ENCODE peak calls at places on chromosomes 13 and 19, in four cellular contexts. L, S, B and G are unnamed samples.

GRCh38 chr19:55147408-55148251 is 1.4 kb downstream of the TNNT1 start:
- DNase-seq in S (peak), L (no peak), B (no peak), G (peak)

GRCh38 chr19:6238643-6239281 is 41.0 kb downstream of the MLLT1 start:
- DNase-seq in L (no peak), B (no peak), S (no peak), G (no peak)

GRCh38 chr13:51148952-51149573 is 38.0 kb upstream of the C13orf42 start:
- DNase-seq in B (no peak), L (peak), S (no peak), G (no peak)

GRCh38 chr13:107642841-107643240 is 572.5 kb downstream of the LIG4 start:
- DNase-seq in B (no peak), L (no peak), S (no peak), G (no peak)

GRCh38 chr13:50319603-50320296 is 304.5 kb downstream of the KCNRG start:
- DNase-seq in B (no peak), L (no peak), S (no peak), G (peak)

GRCh38 chr13:71240906-71241305 is 626.1 kb downstream of the DACH1 start:
- DNase-seq in S (no peak), L (no peak), B (no peak), G (no peak)

GRCh38 chr19:23802290-23802689 is 43.6 kb upstream of the ZNF681 start:
- DNase-seq in L (no peak), B (no peak), S (no peak), G (no peak)

GRCh38 chr13:19957320-19958118 is 1.0 kb upstream of the ZMYM2 start:
- DNase-seq in B (peak), S (peak), L (no peak), G (no peak)

GRCh38 chr13:43107780-43108179 is 84.4 kb downstream of the DNAJC15 start:
- DNase-seq in B (no peak), S (no peak), L (no peak), G (no peak)

GRCh38 chr19:1000095-1000494 is at the start of gene GRIN3B:
- DNase-seq in S (peak), B (no peak), L (peak), G (peak)

GRCh38 chr13:111604087-111604486 is 283.6 kb downstream of the TEX29 start:
- DNase-seq in L (no peak), S (peak), B (no peak), G (no peak)

GRCh38 chr19:44003461-44004134 is 841 bp downstream of the ZNF230 start:
- DNase-seq in L (no peak), S (peak), B (no peak), G (peak)

GRCh38 chr19:13975870-13976269 is 23.6 kb downstream of the DCAF15 start:
- DNase-seq in B (no peak), S (no peak), L (no peak), G (no peak)

GRCh38 chr19:33098023-33098652 is 17.2 kb downstream of the GPATCH1 start:
- DNase-seq in S (no peak), L (no peak), B (no peak), G (no peak)

GRCh38 chr19:9792191-9793050 is 23.9 kb upstream of the ZNF846 start:
- DNase-seq in L (no peak), S (peak), B (peak), G (peak)

GRCh38 chr13:44128522-44128921 is 245.1 kb upstream of the SERP2 start:
- DNase-seq in B (no peak), L (no peak), S (no peak), G (no peak)

GRCh38 chr13:21402586-21403307 is 56.4 kb downstream of the ZDHHC20 start:
- DNase-seq in S (no peak), B (no peak), L (peak), G (no peak)

GRCh38 chr13:29162638-29163037 is 342.5 kb downstream of the MTUS2 start:
- DNase-seq in L (no peak), B (no peak), S (no peak), G (peak)

GRCh38 chr13:26872444-26873173 is 112.0 kb upstream of the GPR12 start:
- DNase-seq in S (peak), B (no peak), L (peak), G (peak)
- TF ChIP-seq CTCF in S (peak), B (peak), L (peak), G (peak)

DNA sequence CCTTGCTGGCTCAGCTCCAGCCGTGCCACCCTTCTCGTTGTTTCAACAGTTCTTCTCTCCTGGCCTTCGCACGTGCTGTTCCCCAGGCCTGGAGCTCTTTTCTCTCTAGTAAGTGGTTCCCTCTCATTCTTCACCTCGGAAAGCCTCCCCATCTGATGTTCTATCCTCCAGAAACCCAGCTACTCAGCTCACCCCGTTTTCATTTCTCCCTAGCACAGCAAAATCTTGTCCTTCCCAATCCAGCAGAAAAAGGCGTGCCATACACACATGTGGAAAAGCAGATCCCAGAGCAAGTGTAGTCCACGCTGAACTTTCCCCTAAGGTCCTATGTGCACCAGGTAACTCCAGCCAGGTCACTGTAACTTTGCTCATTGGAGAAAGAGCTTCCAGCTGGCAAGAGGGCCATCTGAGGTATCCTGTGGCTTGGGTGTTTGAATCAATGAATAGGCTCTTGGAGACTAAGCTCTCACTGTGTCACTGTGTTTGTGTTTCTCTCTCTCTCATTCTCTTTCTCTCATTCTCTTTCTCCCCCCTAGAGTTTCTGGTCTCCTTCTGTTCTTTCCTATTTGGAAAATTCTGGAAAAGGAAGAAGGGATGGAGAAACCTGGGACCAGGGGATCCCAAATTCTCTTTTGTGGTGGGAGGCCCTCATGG is 49.0 kb downstream of the COLGALT1 start:
- DNase-seq in S (no peak), L (no peak), B (no peak), G (no peak)
- TF ChIP-seq EGR1 in S (no peak), L (no peak), B (no peak), G (no peak)

DNA sequence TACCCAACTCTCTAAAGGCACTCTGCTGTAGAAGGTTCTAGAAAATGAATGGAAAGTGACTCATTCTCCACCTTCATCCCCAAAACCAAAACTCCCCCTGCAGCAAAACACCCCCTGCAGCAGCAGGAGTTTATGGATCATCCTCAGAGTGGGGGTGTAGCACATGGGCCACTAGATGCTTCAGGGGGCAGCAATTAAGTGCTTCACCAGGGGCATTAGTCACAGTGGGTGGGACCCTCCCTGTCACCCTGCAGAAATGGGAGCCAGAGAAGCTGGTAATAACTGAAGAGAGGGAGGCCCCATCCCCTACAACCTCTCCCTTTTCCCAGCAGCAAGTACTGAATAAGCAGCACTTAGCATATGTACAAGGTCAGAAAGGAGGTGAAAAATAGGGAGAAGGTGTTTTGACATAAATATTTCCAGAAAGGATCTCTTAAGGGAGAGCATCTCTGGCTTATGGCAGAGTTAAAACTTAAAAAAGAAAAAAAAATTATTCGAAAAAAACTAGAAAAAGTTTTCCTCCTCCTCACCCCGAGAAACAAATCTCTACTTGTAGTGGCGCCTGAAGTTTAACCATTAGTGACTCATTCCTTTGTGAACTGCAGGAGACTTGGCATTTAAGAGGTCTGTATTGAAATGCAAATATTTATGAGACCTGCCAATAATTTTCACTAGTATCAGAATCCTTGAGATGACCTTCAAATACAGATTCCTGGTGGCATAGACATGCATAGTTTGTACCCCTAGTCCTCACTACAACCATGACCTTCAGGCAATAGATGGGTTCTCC is 64.7 kb upstream of the MED4 start:
- DNase-seq in B (no peak), L (no peak), S (no peak), G (no peak)
- TF ChIP-seq CTCF in B (no peak), L (no peak), S (no peak), G (no peak)

GRCh38 chr13:98206946-98207345 is 29.9 kb upstream of the RNF113B start:
- DNase-seq in B (no peak), S (no peak), L (no peak), G (no peak)
- TF ChIP-seq EGR1 in B (no peak), S (no peak), L (no peak), G (no peak)

DNA sequence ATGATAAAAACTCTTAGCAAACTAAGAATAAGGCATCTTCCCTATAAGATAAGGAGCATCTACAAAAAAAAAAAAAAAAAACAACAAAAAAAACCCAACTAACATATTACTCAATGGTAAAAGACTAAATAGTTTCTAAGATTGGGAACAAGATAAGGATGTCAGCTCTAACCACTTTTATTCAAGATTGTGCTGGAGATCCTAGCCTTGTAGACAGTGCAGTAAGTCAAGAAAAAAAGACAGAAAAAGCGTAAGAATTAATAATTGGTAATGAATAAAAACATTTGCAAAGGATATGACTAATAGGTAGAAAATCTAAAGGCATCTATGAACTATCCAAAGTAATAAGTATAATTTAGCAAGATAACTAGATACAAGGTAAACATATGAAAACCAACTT is 33.0 kb downstream of the ZIC2 start:
- DNase-seq in S (no peak), L (no peak), B (no peak), G (no peak)
- TF ChIP-seq CTCF in S (no peak), L (no peak), B (no peak), G (no peak)

GRCh38 chr13:113060557-113061270 is 44.9 kb upstream of the F7 start:
- DNase-seq in B (no peak), L (no peak), S (no peak), G (no peak)

GRCh38 chr13:113061271-113061625 is 44.3 kb upstream of the F7 start:
- DNase-seq in S (no peak), L (no peak), B (no peak), G (no peak)

GRCh38 chr13:113058129-113058987 is 47.2 kb upstream of the F7 start:
- DNase-seq in L (no peak), B (no peak), S (no peak), G (no peak)

GRCh38 chr13:113059891-113060290 is 45.7 kb upstream of the F7 start:
- DNase-seq in S (no peak), B (no peak), L (no peak), G (no peak)

GRCh38 chr13:113058988-113059850 is 46.4 kb upstream of the F7 start:
- DNase-seq in L (no peak), S (no peak), B (no peak), G (no peak)
- TF ChIP-seq EGR1 in L (no peak), S (no peak), B (no peak), G (no peak)

GRCh38 chr13:61770697-61771096 is 355.0 kb upstream of the PCDH20 start:
- DNase-seq in L (no peak), S (no peak), B (no peak), G (no peak)
- TF ChIP-seq CTCF in L (no peak), S (no peak), B (no peak), G (no peak)

GRCh38 chr13:65679240-65679639 is 1550.9 kb downstream of the PCDH9 start:
- DNase-seq in S (no peak), L (no peak), B (no peak), G (no peak)

GRCh38 chr13:65677906-65678305 is 1552.2 kb downstream of the PCDH9 start:
- DNase-seq in B (no peak), S (no peak), L (peak), G (no peak)
- TF ChIP-seq EGR1 in B (no peak), S (no peak), L (no peak), G (no peak)